ENCODE peak calls at places on chromosomes 16 and 17, in nine cellular contexts. U is effector memory CD4-positive, alpha-beta T cell; A is iPS DF 6.9; W is GM23248; X is testis; I is cardiac muscle cell; K is keratinocyte; V is ovary; Q is CD8-positive, alpha-beta memory T cell. B is an unnamed sample.

GRCh38 chr17:66779186-66779585 is 55.7 kb upstream of the CACNG5 start:
- DNase-seq in I (no peak), X (no peak), A (no peak), Q (no peak), V (no peak), U (no peak), W (no peak), K (no peak), B (no peak)

GRCh38 chr17:54947396-54947795 is 21.1 kb downstream of the COX11 start:
- DNase-seq in X (no peak), V (no peak), U (no peak), Q (no peak), A (no peak), K (no peak), W (no peak), I (no peak), B (no peak)

GRCh38 chr17:17387017-17387416 is 83.8 kb downstream of the NT5M start:
- DNase-seq in X (no peak), Q (no peak), W (no peak), A (no peak), V (no peak), U (no peak), I (no peak), K (peak; percentile 80), B (no peak)

GRCh38 chr17:36750316-36750885 is 149.0 kb downstream of the MRM1 start:
- DNase-seq in I (no peak), W (no peak), K (no peak), A (no peak), Q (no peak), U (no peak), X (no peak), V (no peak), B (no peak)

GRCh38 chr16:3189869-3190268 is 1.9 kb downstream of the OR1F1 start:
- DNase-seq in X (no peak), W (no peak), V (no peak), I (no peak), U (no peak), K (no peak), Q (no peak), A (no peak), B (no peak)

GRCh38 chr17:31052187-31052889 is 42.4 kb upstream of the NF1 start:
- DNase-seq in W (peak; percentile 97), V (no peak), X (peak; percentile 46), K (peak; percentile 95), I (no peak), Q (no peak), U (no peak), A (no peak), B (no peak)

GRCh38 chr16:11401161-11402050 is 56.1 kb downstream of the RMI2 start:
- DNase-seq in K (no peak), U (no peak), Q (no peak), X (peak; percentile 76), I (no peak), V (peak; percentile 56), A (no peak), W (peak; percentile 22), B (no peak)

GRCh38 chr17:58172369-58173071 is 5.7 kb downstream of the OR4D2 start:
- DNase-seq in K (no peak), Q (no peak), A (peak; percentile 35), X (no peak), W (peak; percentile 26), V (no peak), U (no peak), I (peak; percentile 15), B (peak; percentile 76)

GRCh38 chr17:79749958-79750357 is 19.2 kb downstream of the ENPP7 start:
- DNase-seq in W (no peak), I (no peak), X (no peak), K (no peak), A (no peak), Q (no peak), U (no peak), V (no peak), B (no peak)

GRCh38 chr17:79748296-79749099 is 17.8 kb downstream of the ENPP7 start:
- DNase-seq in K (no peak), I (no peak), U (no peak), A (no peak), X (no peak), Q (no peak), W (no peak), V (no peak), B (no peak)

GRCh38 chr17:79749156-79749815 is 18.5 kb downstream of the ENPP7 start:
- DNase-seq in U (no peak), X (no peak), K (no peak), W (peak; percentile 89), V (no peak), I (no peak), Q (no peak), A (no peak), B (no peak)

GRCh38 chr17:79752175-79752574 is 21.4 kb downstream of the ENPP7 start:
- DNase-seq in I (no peak), X (no peak), W (no peak), U (no peak), Q (no peak), A (no peak), K (no peak), V (no peak), B (no peak)

DNA sequence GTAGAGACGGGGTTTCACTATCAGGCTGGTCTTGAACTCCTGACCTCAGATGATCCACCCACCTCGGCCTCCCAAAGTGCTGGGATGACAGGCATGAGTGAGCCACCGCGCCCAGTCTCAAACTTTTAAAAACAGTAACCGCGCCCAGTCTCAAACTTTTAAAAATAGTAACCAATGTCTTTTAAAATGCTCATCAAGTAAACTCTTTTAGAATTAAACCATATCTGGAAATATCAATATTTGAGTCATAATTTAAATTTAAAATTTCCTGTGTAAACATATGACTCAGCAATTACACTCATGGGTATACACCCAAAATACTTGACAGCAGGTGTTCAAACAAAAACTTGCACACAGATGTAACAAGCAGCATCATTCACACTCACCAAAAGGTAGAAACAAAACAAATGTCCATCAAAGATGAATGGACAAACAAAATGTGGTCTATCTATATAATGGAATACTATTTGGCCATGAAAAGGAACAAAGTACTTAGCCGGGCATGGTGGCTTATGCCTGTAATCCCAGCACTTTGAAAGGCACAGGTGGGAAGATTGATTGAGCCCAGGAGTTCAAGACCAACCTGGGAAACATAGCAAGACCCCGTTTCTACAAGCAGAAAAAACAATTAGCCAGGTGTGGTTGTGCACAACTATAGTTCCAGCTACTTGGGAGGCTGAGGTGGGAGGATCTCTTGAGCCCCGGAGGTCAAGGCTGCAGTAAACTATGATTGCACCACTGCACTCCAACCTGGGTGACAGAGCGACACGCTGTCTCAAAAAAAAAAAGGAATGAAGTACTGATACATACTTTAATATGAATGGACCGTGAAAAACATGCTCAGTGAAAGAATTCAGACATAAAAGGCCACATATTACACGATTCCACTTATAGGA is 20.2 kb downstream of the ENPP7 start:
- DNase-seq in V (no peak), K (no peak), A (no peak), U (no peak), X (no peak), W (no peak), I (no peak), Q (no peak), B (no peak)
- H3K4me1 ChIP-seq in V (peaks cover 2% of the 10 kb centered on the region), K (no peaks in the 10 kb centered on the region), A (peaks cover 5% of the 10 kb centered on the region), U (peaks cover 7% of the 10 kb centered on the region), X (no peaks in the 10 kb centered on the region), W (no peaks in the 10 kb centered on the region), I (no peaks in the 10 kb centered on the region), Q (peaks cover 12% of the 10 kb centered on the region), B (no peaks in the 10 kb centered on the region)

GRCh38 chr17:38464251-38464722 is 36.0 kb downstream of the ARHGAP23 start:
- DNase-seq in Q (no peak), U (no peak), K (no peak), W (peak; percentile 80), A (no peak), I (no peak), X (peak; percentile 90), V (no peak), B (no peak)

GRCh38 chr17:38464723-38465419 is 36.6 kb downstream of the ARHGAP23 start:
- DNase-seq in X (peak; percentile 91), A (no peak), V (peak; percentile 94), I (no peak), W (peak; percentile 98), Q (no peak), K (peak; percentile 48), U (no peak), B (no peak)

GRCh38 chr17:38461683-38462082 is 33.4 kb downstream of the ARHGAP23 start:
- DNase-seq in V (no peak), X (no peak), W (no peak), Q (no peak), A (no peak), I (no peak), U (no peak), K (no peak), B (no peak)

GRCh38 chr17:38465420-38466345 is 37.4 kb downstream of the ARHGAP23 start:
- DNase-seq in U (no peak), W (peak; percentile 96), A (no peak), V (peak; percentile 61), Q (no peak), X (no peak), I (no peak), K (no peak), B (no peak)

GRCh38 chr17:38463451-38463858 is 35.2 kb downstream of the ARHGAP23 start:
- DNase-seq in K (no peak), Q (no peak), V (no peak), I (no peak), U (no peak), A (no peak), X (peak; percentile 67), W (peak; percentile 17), B (no peak)
- H3K27ac ChIP-seq in K (no peak overlapping the region), Q (no peak overlapping the region), V (peak overlapping the region; percentile 91), I (no peak overlapping the region), U (no peak overlapping the region), A (no peak overlapping the region), X (no peak overlapping the region), W (peak overlapping the region; percentile 99), B (no peak overlapping the region)

GRCh38 chr16:57808589-57808988 is 6.3 kb upstream of the KIFC3 start:
- DNase-seq in A (no peak), V (no peak), Q (no peak), W (no peak), K (no peak), X (no peak), I (no peak), U (no peak), B (no peak)

GRCh38 chr16:57809276-57809793 is 7.0 kb upstream of the KIFC3 start:
- DNase-seq in W (no peak), X (no peak), U (no peak), I (no peak), K (no peak), Q (no peak), A (no peak), V (no peak), B (no peak)

GRCh38 chr16:57807252-57807967 is 5.1 kb upstream of the KIFC3 start:
- DNase-seq in V (peak; percentile 20), K (no peak), Q (no peak), A (no peak), U (no peak), X (no peak), I (no peak), W (peak; percentile 58), B (no peak)

GRCh38 chr16:57809843-57810196 is 7.5 kb upstream of the KIFC3 start:
- DNase-seq in A (no peak), K (no peak), Q (no peak), W (no peak), X (no peak), U (no peak), I (no peak), V (no peak), B (no peak)

DNA sequence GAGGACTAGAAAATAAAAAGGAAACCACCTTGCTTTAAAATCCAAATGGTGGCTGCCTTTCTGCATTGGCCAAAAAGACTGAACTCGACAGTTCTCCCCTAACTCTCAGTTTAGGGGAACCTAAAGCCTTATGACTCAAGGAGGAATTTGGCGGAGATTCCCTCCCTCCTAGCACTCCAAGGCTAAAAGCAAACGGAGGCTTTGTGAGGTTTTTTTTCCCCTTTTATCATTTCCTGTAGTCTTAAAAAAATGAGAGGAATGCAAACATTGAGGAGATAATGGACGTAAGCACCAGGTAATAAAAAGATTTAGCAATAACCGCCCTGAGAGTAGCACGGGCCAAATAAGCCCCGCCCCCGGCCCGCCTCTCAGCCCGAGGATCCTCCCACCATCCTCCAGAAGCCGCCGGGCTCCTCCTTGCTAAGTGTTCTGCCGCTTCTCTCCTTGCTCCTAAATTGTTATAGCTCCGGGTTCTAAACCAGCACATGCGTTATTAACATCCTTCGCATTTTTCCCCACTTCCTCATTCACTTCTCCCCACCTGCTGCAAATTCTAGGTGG is 5.8 kb upstream of the KIFC3 start:
- DNase-seq in I (peak; percentile 68), W (peak; percentile 95), X (peak; percentile 89), A (no peak), Q (peak; percentile 64), U (peak; percentile 45), V (peak; percentile 79), K (no peak), B (peak; percentile 75)
- H3K4me1 ChIP-seq in I (peaks cover 7% of the 10 kb centered on the region), W (peaks cover 45% of the 10 kb centered on the region), X (peaks cover 38% of the 10 kb centered on the region), A (peaks cover 4% of the 10 kb centered on the region), Q (peaks cover 34% of the 10 kb centered on the region), U (peaks cover 14% of the 10 kb centered on the region), V (peaks cover 3% of the 10 kb centered on the region), K (peaks cover 61% of the 10 kb centered on the region), B (no peaks in the 10 kb centered on the region)

DNA sequence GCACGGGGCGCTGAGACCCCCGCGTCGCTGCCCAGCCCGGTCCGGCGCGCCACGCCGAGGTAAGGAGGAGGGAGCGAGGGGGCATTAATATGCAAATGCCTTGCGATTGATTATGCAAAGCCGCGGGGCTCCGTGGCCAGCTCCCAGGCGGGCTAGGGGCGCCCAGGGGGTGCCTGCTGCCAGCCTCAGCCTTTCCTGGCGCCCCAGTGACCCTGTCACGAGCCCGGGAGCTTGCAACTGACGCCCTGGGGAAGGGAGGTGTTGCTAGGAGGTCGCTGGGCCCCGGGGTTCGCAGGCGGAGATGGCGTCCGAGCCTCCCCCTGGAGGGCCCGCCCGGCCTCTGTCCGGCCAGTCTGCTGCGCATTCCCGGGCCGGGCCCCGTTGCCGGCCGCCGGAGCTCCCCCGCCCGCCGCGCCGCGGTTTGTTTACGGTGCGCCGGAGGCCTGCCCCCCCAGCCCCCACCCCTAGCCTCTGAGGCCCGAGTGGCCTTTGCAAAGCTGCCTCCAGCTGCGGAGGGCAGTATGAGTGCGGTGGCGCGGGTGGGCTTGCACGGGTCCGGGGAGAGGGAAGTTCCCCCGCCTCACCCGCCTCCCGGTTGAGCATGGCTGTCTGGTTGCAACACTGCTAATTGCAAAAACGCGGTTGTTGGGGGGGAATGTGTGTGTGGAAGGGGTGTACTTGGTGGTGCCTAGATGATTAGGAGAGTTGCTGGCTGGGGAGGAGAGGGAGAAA is 435 bp downstream of the THRA start:
- DNase-seq in W (peak; percentile 59), K (no peak), X (no peak), U (no peak), Q (no peak), I (peak; percentile 72), A (no peak), V (peak; percentile 56), B (peak; percentile 72)
- H3K27ac ChIP-seq in W (no peak overlapping the region), K (no peak overlapping the region), X (peak overlapping the region; percentile 91), U (peak overlapping the region; percentile 75), Q (peak overlapping the region; percentile 73), I (peak overlapping the region; percentile 84), A (no peak overlapping the region), V (peak overlapping the region; percentile 85), B (no peak overlapping the region)

B was measured in Karpas-422.